ENCODE peak calls at places on chromosomes 6 and 20, in six cellular contexts. L is HCT116, Z is OCI-LY7, A is neuronal stem cell, X is mesendoderm, F is GM23248. C is an unnamed sample.

GRCh38 chr6:169247991-169248390 is 5.7 kb downstream of the THBS2 start:
- DNase-seq in L (no peak), Z (no peak), A (no peak), X (no peak), F (no peak), C (no peak)

GRCh38 chr6:123547216-123547978 is 89.4 kb downstream of the TRDN start:
- DNase-seq in L (no peak), Z (no peak), A (no peak), X (no peak), F (no peak), C (no peak)

GRCh38 chr20:21500599-21500998 is 13.3 kb downstream of the NKX2-2 start:
- DNase-seq in L (no peak), Z (no peak), A (no peak), X (no peak), F (no peak), C (no peak)

GRCh38 chr6:83432626-83433025 is 1.8 kb upstream of the ME1 start:
- DNase-seq in L (no peak), Z (no peak), A (no peak), X (no peak), F (no peak), C (peak)

GRCh38 chr6:85450578-85450884 is 648 bp downstream of the NT5E start:
- DNase-seq in L (no peak), Z (no peak), A (peak), X (no peak), F (no peak), C (no peak)

GRCh38 chr6:29827579-29828470 is at the start of gene HLA-G:
- DNase-seq in L (no peak), Z (no peak), A (no peak), X (no peak), F (no peak), C (no peak)

GRCh38 chr6:52675372-52675771 is 4.5 kb downstream of the TMEM14A start:
- DNase-seq in L (no peak), Z (no peak), A (no peak), X (peak), F (no peak), C (no peak)

GRCh38 chr20:4836473-4836872 is 114.8 kb downstream of the PRND start:
- DNase-seq in L (no peak), Z (no peak), A (no peak), X (no peak), F (no peak), C (no peak)

GRCh38 chr6:163355471-163355991 is 59.0 kb upstream of the QKI start:
- DNase-seq in L (no peak), Z (no peak), A (no peak), X (no peak), F (peak), C (peak)

GRCh38 chr6:92297101-92297500 is 1122.3 kb downstream of the EPHA7 start:
- DNase-seq in L (no peak), Z (no peak), A (no peak), X (no peak), F (no peak), C (no peak)

GRCh38 chr20:51427625-51428291 is 114.8 kb downstream of the NFATC2 start:
- DNase-seq in L (no peak), Z (no peak), A (no peak), X (no peak), F (no peak), C (no peak)

GRCh38 chr6:5287966-5288297 is 26.6 kb downstream of the FARS2 start:
- DNase-seq in L (no peak), Z (no peak), A (no peak), X (no peak), F (no peak), C (no peak)
- H3K4me2 ChIP-seq in L (no peak), Z (no peak), A (no peak), X (no peak), F (no peak), C (no peak)

DNA sequence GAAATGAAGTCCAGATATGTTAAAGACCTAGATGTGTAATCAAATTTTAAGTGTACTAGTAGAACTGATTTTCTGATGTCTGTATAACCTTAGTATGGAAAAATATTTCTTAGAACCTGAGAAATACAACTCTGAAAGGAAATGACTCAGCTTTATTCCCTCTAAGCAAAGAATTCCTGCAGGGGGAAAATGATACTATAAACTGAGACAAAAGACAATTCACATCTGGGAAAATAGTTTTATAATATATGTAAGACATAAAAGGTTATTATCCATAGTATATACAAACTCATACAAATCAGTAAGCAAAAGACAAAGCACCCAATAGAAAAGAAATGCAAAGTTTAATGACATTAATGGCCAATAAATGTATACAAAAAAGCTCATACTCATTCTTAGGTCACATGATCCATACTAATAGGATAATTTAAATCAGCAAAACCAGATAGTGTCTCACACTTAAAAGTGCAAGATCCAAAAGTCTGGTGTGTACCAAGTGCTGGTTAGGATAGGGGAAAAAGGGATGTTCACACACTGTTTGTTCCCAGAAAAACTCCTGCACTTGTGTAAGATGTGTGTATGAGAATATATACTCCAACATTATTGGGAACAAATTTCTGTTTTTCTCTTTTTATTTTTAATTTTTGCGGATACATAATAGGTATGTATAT is 22.6 kb downstream of the RNF217 start:
- DNase-seq in L (no peak), Z (no peak), A (no peak), X (no peak), F (peak), C (peak)
- H3K4me2 ChIP-seq in L (peak), Z (no peak), A (no peak), X (no peak), F (peak), C (peak)

GRCh38 chr6:4478098-4478497 is 298.1 kb upstream of the CDYL start:
- DNase-seq in L (no peak), Z (no peak), A (no peak), X (no peak), F (no peak), C (no peak)
- H3K4me2 ChIP-seq in L (no peak), Z (no peak), A (no peak), X (no peak), F (no peak), C (no peak)

GRCh38 chr6:18380165-18380564 is 7.0 kb upstream of the RNF144B start:
- DNase-seq in L (no peak), Z (no peak), A (no peak), X (no peak), F (peak), C (peak)
- H3K4me2 ChIP-seq in L (no peak), Z (peak), A (no peak), X (no peak), F (peak), C (no peak)

GRCh38 chr6:157579467-157580031 is 198.6 kb downstream of the ZDHHC14 start:
- DNase-seq in L (no peak), Z (no peak), A (no peak), X (no peak), F (no peak), C (peak)

GRCh38 chr6:157575436-157576145 is 194.6 kb downstream of the ZDHHC14 start:
- DNase-seq in L (no peak), Z (no peak), A (no peak), X (no peak), F (no peak), C (no peak)

GRCh38 chr6:157574851-157575424 is 193.9 kb downstream of the ZDHHC14 start:
- DNase-seq in L (no peak), Z (no peak), A (no peak), X (no peak), F (no peak), C (no peak)

GRCh38 chr6:157571995-157572394 is 191.0 kb downstream of the ZDHHC14 start:
- DNase-seq in L (no peak), Z (peak), A (no peak), X (no peak), F (no peak), C (no peak)

DNA sequence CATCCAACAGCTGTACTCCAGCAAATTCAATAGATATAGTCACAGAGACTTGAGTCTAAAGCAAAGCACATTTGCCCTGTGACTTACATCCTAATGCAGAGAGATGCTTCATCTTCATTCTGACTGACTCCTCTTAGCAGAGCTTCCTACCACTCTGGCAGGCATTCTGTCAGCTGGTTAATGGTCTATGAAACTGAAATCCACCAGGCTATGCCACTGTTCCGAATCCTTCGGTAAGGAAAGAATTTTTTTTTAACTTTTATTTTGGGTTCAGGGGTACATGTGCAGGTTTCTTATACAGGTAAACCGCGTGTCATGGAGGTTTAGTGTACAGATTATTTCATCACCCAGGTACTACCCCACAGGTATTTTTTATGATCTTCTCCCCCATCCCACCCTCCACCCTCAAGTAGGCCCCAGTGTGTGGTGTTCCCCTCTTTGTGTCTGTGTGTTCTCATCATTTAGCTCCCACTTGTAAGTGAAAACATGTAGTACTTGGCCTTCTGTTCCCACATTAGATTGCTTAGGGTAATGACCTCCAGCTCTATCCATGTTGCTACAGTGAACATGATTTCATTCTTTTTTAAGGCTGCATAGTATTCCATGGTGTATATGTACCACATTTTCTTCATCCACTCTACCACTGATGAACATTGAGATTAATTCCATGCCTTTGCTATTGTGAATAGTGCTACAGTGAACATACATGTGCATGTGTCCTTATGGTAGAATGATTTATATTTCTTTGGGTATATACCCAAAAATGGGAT is 195.8 kb downstream of the ZDHHC14 start:
- DNase-seq in L (no peak), Z (no peak), A (no peak), X (no peak), F (no peak), C (no peak)
- H3K4me2 ChIP-seq in L (no peak), Z (no peak), A (no peak), X (no peak), F (no peak), C (no peak)

GRCh38 chr6:32946893-32947292 is 6.0 kb downstream of the HLA-DMA start:
- DNase-seq in L (no peak), Z (no peak), A (no peak), X (no peak), F (no peak), C (no peak)
- H3K4me2 ChIP-seq in L (no peak), Z (peak), A (no peak), X (no peak), F (no peak), C (no peak)

GRCh38 chr6:37139223-37139962 is 30.6 kb upstream of the PIM1 start:
- DNase-seq in L (no peak), Z (no peak), A (no peak), X (peak), F (no peak), C (no peak)

GRCh38 chr6:37140145-37140544 is 29.8 kb upstream of the PIM1 start:
- DNase-seq in L (no peak), Z (no peak), A (no peak), X (no peak), F (no peak), C (no peak)

GRCh38 chr6:37143585-37143984 is 26.4 kb upstream of the PIM1 start:
- DNase-seq in L (no peak), Z (no peak), A (no peak), X (no peak), F (no peak), C (no peak)

GRCh38 chr6:37141291-37142046 is 28.5 kb upstream of the PIM1 start:
- DNase-seq in L (no peak), Z (peak), A (peak), X (peak), F (peak), C (no peak)

DNA sequence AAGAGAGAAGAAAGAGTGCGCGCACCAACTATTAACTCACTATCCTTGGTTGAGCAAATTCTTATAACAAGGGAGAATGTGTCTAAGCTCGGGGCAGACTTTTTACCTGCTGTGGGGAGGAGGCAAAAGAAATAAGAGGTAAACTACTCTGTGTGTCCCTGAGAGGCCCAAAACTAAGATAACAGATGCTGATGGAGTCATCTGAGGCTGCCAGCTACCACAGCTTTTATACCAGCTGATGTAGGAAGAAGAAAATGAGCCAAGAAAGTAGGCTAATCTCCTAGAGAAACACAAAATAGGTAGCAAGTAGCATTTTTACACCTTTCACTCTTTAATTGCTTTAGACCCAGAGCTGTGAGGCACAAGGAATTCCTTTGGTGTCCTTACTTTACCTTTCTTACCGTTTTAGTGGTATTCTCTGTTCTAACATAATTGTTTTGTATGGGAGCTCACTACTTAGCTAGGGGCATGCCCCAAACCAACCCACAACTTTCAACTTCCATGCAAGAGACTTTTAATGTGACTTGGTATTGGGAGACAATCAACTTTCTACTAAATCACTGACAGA is 27.8 kb upstream of the PIM1 start:
- DNase-seq in L (no peak), Z (no peak), A (no peak), X (no peak), F (peak), C (no peak)
- H3K4me2 ChIP-seq in L (peak), Z (peak), A (peak), X (peak), F (peak), C (no peak)

DNA sequence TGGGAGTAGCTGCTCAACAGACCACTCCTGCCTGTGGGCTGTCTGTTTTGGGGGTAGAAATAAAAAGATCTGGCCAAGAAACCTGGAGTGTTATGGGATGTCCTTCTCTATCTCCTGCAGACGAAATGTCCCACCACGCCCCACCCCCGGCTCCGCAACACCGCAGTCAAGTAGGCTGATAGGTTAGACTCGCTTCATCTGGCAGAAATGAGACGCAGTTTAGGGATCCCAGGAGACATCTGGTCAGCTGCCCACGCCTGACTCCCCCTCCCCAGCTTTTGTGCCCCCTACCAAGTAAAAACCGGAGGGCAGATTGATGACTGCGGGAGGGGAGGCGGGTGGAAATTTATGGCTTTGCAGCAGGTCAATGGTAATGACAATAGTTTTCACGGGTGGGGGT is 25.9 kb downstream of the PMEPA1 start:
- DNase-seq in L (no peak), Z (no peak), A (no peak), X (no peak), F (no peak), C (no peak)
- H3K4me2 ChIP-seq in L (no peak), Z (peak), A (no peak), X (no peak), F (no peak), C (no peak)

GRCh38 chr6:24524801-24525200 is 30.0 kb downstream of the ALDH5A1 start:
- DNase-seq in L (peak), Z (peak), A (peak), X (peak), F (peak), C (peak)
- H3K4me2 ChIP-seq in L (no peak), Z (peak), A (no peak), X (no peak), F (no peak), C (no peak)

GRCh38 chr6:127119361-127120108 is 1.1 kb downstream of the RSPO3 start:
- DNase-seq in L (no peak), Z (no peak), A (peak), X (peak), F (peak), C (no peak)

GRCh38 chr6:127117979-127118504 is 429 bp upstream of the RSPO3 start:
- DNase-seq in L (no peak), Z (no peak), A (peak), X (no peak), F (peak), C (no peak)

GRCh38 chr6:127120787-127121636 is 2.5 kb downstream of the RSPO3 start:
- DNase-seq in L (peak), Z (peak), A (peak), X (peak), F (peak), C (peak)

GRCh38 chr6:127120109-127120786 is 1.8 kb downstream of the RSPO3 start:
- DNase-seq in L (no peak), Z (no peak), A (no peak), X (peak), F (no peak), C (no peak)

DNA sequence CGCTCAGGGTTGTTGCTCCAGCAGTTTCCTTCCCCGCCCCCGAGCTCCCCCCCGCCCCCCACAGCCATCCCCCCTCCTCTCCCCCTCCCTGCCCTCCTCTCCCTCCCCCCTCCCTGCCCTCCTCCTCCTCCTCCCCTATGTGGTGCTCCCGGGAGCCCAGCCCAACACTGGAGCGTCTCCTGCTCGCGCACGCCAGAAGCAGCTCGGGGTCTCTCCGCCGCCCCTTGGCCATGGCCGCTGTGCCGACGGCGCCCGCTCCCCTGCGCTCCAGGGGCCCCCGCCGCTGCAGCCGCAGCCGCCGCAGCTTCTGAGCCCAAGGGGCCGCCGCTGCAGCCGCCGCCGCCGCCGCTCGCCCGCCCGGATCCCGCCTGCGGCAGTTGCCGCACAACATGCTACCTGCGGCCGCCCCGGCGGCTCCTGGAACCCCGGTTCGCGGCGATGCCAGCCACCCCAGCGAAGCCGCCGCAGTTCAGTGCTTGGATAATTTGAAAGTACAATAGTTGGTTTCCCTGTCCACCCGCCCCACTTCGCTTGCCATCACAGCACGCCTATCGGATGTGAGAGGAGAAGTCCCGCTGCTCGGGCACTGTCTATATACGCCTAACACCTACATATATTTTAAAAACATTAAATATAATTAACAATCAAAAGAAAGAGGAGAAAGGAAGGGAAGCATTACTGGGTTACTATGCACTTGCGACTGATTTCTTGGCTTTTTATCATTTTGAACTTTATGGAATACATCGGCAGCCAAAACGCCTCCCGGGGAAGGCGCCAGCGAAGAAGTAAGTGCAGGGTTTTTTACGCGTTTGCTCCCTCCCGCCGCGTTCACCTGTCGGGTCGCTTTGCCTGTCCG is at the start of gene RSPO3:
- DNase-seq in L (no peak), Z (no peak), A (peak), X (peak), F (peak), C (no peak)
- H3K4me2 ChIP-seq in L (no peak), Z (no peak), A (peak), X (peak), F (peak), C (peak)